ENCODE peak calls at places on chromosome 10, in eight cellular contexts. One of them, this sample, is unnamed. For H3K9me3, the result is how much of the 10 kb centered on the place peaks cover.

GRCh38 chr10:35912615-35913170 is 270.6 kb upstream of the FZD8 start:
- DNase-seq in sigmoid colon: no peak
- DNase-seq in naive thymus-derived CD4-positive, alpha-beta T cell: no peak
- DNase-seq in cardiac muscle cell: peak
- DNase-seq in A549: no peak
- DNase-seq in CD8-positive, alpha-beta memory T cell: no peak
- DNase-seq in IMR-90: peak
- DNase-seq in esophagus squamous epithelium: no peak
- DNase-seq in this sample: no peak

GRCh38 chr10:120995768-120996167 is 144.6 kb downstream of the WDR11 start:
- DNase-seq in A549: no peak
- DNase-seq in cardiac muscle cell: no peak
- DNase-seq in esophagus squamous epithelium: no peak
- DNase-seq in sigmoid colon: no peak
- DNase-seq in IMR-90: no peak
- DNase-seq in CD8-positive, alpha-beta memory T cell: no peak
- DNase-seq in naive thymus-derived CD4-positive, alpha-beta T cell: no peak
- DNase-seq in this sample: no peak

GRCh38 chr10:125441151-125441550 is 241.8 kb downstream of the TEX36 start:
- DNase-seq in esophagus squamous epithelium: no peak
- DNase-seq in sigmoid colon: no peak
- DNase-seq in cardiac muscle cell: no peak
- DNase-seq in IMR-90: peak
- DNase-seq in naive thymus-derived CD4-positive, alpha-beta T cell: no peak
- DNase-seq in A549: no peak
- DNase-seq in CD8-positive, alpha-beta memory T cell: no peak
- DNase-seq in this sample: no peak

GRCh38 chr10:130339091-130339490 is 202.9 kb downstream of the GLRX3 start:
- DNase-seq in cardiac muscle cell: no peak
- DNase-seq in CD8-positive, alpha-beta memory T cell: no peak
- DNase-seq in esophagus squamous epithelium: no peak
- DNase-seq in A549: no peak
- DNase-seq in IMR-90: no peak
- DNase-seq in sigmoid colon: no peak
- DNase-seq in naive thymus-derived CD4-positive, alpha-beta T cell: no peak
- DNase-seq in this sample: no peak

GRCh38 chr10:62002753-62003152 is 101.3 kb downstream of the ARID5B start:
- DNase-seq in CD8-positive, alpha-beta memory T cell: no peak
- DNase-seq in IMR-90: no peak
- DNase-seq in naive thymus-derived CD4-positive, alpha-beta T cell: no peak
- DNase-seq in cardiac muscle cell: no peak
- DNase-seq in esophagus squamous epithelium: no peak
- DNase-seq in A549: no peak
- DNase-seq in sigmoid colon: no peak
- DNase-seq in this sample: no peak

GRCh38 chr10:118912961-118913360 is 116.6 kb upstream of the NANOS1 start:
- DNase-seq in cardiac muscle cell: peak
- DNase-seq in IMR-90: no peak
- DNase-seq in esophagus squamous epithelium: no peak
- DNase-seq in A549: no peak
- DNase-seq in sigmoid colon: no peak
- DNase-seq in naive thymus-derived CD4-positive, alpha-beta T cell: no peak
- DNase-seq in CD8-positive, alpha-beta memory T cell: no peak
- DNase-seq in this sample: no peak

GRCh38 chr10:44981172-44982113 is 2.8 kb upstream of the DEPP1 start:
- DNase-seq in sigmoid colon: peak
- DNase-seq in cardiac muscle cell: peak
- DNase-seq in A549: peak
- DNase-seq in IMR-90: peak
- DNase-seq in CD8-positive, alpha-beta memory T cell: no peak
- DNase-seq in esophagus squamous epithelium: no peak
- DNase-seq in naive thymus-derived CD4-positive, alpha-beta T cell: no peak
- DNase-seq in this sample: no peak

GRCh38 chr10:22505923-22506685 is 160.8 kb downstream of the SPAG6 start:
- DNase-seq in esophagus squamous epithelium: no peak
- DNase-seq in IMR-90: no peak
- DNase-seq in A549: no peak
- DNase-seq in CD8-positive, alpha-beta memory T cell: peak
- DNase-seq in sigmoid colon: no peak
- DNase-seq in naive thymus-derived CD4-positive, alpha-beta T cell: no peak
- DNase-seq in cardiac muscle cell: peak
- DNase-seq in this sample: peak

GRCh38 chr10:74825033-74825370 is 1.4 kb upstream of the KAT6B start:
- DNase-seq in cardiac muscle cell: no peak
- DNase-seq in A549: no peak
- DNase-seq in sigmoid colon: peak
- DNase-seq in esophagus squamous epithelium: no peak
- DNase-seq in CD8-positive, alpha-beta memory T cell: no peak
- DNase-seq in IMR-90: no peak
- DNase-seq in naive thymus-derived CD4-positive, alpha-beta T cell: peak
- DNase-seq in this sample: peak

GRCh38 chr10:1903982-1904381 is 166.7 kb upstream of the ADARB2 start:
- DNase-seq in esophagus squamous epithelium: no peak
- DNase-seq in cardiac muscle cell: no peak
- DNase-seq in IMR-90: no peak
- DNase-seq in A549: no peak
- DNase-seq in CD8-positive, alpha-beta memory T cell: no peak
- DNase-seq in naive thymus-derived CD4-positive, alpha-beta T cell: no peak
- DNase-seq in sigmoid colon: no peak
- DNase-seq in this sample: no peak

GRCh38 chr10:86756511-86757109 is at the start of gene BMPR1A:
- DNase-seq in esophagus squamous epithelium: peak
- DNase-seq in sigmoid colon: no peak
- DNase-seq in IMR-90: peak
- DNase-seq in naive thymus-derived CD4-positive, alpha-beta T cell: no peak
- DNase-seq in cardiac muscle cell: peak
- DNase-seq in CD8-positive, alpha-beta memory T cell: peak
- DNase-seq in A549: peak
- DNase-seq in this sample: no peak

GRCh38 chr10:73907841-73908517 is 3.0 kb upstream of the PLAU start:
- DNase-seq in cardiac muscle cell: peak
- DNase-seq in CD8-positive, alpha-beta memory T cell: no peak
- DNase-seq in sigmoid colon: peak
- DNase-seq in esophagus squamous epithelium: no peak
- DNase-seq in IMR-90: peak
- DNase-seq in A549: peak
- DNase-seq in naive thymus-derived CD4-positive, alpha-beta T cell: no peak
- DNase-seq in this sample: no peak

GRCh38 chr10:100579691-100580090 is 43.9 kb downstream of the HIF1AN start:
- DNase-seq in IMR-90: no peak
- DNase-seq in esophagus squamous epithelium: no peak
- DNase-seq in naive thymus-derived CD4-positive, alpha-beta T cell: no peak
- DNase-seq in CD8-positive, alpha-beta memory T cell: no peak
- DNase-seq in sigmoid colon: no peak
- DNase-seq in cardiac muscle cell: no peak
- DNase-seq in A549: no peak
- DNase-seq in this sample: no peak

GRCh38 chr10:3225589-3225988 is 53.0 kb upstream of the PITRM1 start:
- DNase-seq in esophagus squamous epithelium: no peak
- DNase-seq in naive thymus-derived CD4-positive, alpha-beta T cell: no peak
- DNase-seq in CD8-positive, alpha-beta memory T cell: no peak
- DNase-seq in IMR-90: peak
- DNase-seq in cardiac muscle cell: peak
- DNase-seq in sigmoid colon: no peak
- DNase-seq in A549: peak
- DNase-seq in this sample: no peak

GRCh38 chr10:8044908-8045727 is 9.4 kb upstream of the GATA3 start:
- DNase-seq in sigmoid colon: peak
- DNase-seq in esophagus squamous epithelium: no peak
- DNase-seq in A549: no peak
- DNase-seq in cardiac muscle cell: no peak
- DNase-seq in CD8-positive, alpha-beta memory T cell: no peak
- DNase-seq in naive thymus-derived CD4-positive, alpha-beta T cell: peak
- DNase-seq in IMR-90: no peak
- DNase-seq in this sample: peak

GRCh38 chr10:23994459-23995046 is 214.4 kb upstream of the KIAA1217 start:
- DNase-seq in CD8-positive, alpha-beta memory T cell: no peak
- DNase-seq in esophagus squamous epithelium: no peak
- DNase-seq in IMR-90: peak
- DNase-seq in cardiac muscle cell: peak
- DNase-seq in sigmoid colon: no peak
- DNase-seq in A549: peak
- DNase-seq in naive thymus-derived CD4-positive, alpha-beta T cell: no peak
- DNase-seq in this sample: no peak

GRCh38 chr10:73480158-73480557 is 15.7 kb downstream of the PPP3CB start:
- DNase-seq in cardiac muscle cell: peak
- DNase-seq in CD8-positive, alpha-beta memory T cell: no peak
- DNase-seq in A549: no peak
- DNase-seq in IMR-90: peak
- DNase-seq in sigmoid colon: no peak
- DNase-seq in naive thymus-derived CD4-positive, alpha-beta T cell: no peak
- DNase-seq in esophagus squamous epithelium: no peak
- DNase-seq in this sample: no peak

GRCh38 chr10:67779455-67780205 is 58.4 kb downstream of the DNAJC12 start:
- DNase-seq in esophagus squamous epithelium: no peak
- DNase-seq in naive thymus-derived CD4-positive, alpha-beta T cell: peak
- DNase-seq in IMR-90: peak
- DNase-seq in A549: peak
- DNase-seq in cardiac muscle cell: peak
- DNase-seq in sigmoid colon: peak
- DNase-seq in CD8-positive, alpha-beta memory T cell: peak
- DNase-seq in this sample: peak

GRCh38 chr10:73762915-73763314 is 18.7 kb downstream of the SEC24C start:
- DNase-seq in sigmoid colon: no peak
- DNase-seq in CD8-positive, alpha-beta memory T cell: no peak
- DNase-seq in A549: no peak
- DNase-seq in naive thymus-derived CD4-positive, alpha-beta T cell: no peak
- DNase-seq in cardiac muscle cell: no peak
- DNase-seq in esophagus squamous epithelium: no peak
- DNase-seq in IMR-90: peak
- DNase-seq in this sample: no peak

GRCh38 chr10:83612746-83613145 is 526.6 kb upstream of the GHITM start:
- DNase-seq in naive thymus-derived CD4-positive, alpha-beta T cell: no peak
- DNase-seq in CD8-positive, alpha-beta memory T cell: no peak
- DNase-seq in esophagus squamous epithelium: no peak
- DNase-seq in A549: no peak
- DNase-seq in sigmoid colon: no peak
- DNase-seq in cardiac muscle cell: no peak
- DNase-seq in IMR-90: no peak
- DNase-seq in this sample: no peak

GRCh38 chr10:22054946-22055345 is 51.4 kb upstream of the DNAJC1 start:
- DNase-seq in IMR-90: no peak
- DNase-seq in naive thymus-derived CD4-positive, alpha-beta T cell: no peak
- DNase-seq in cardiac muscle cell: peak
- DNase-seq in sigmoid colon: no peak
- DNase-seq in esophagus squamous epithelium: no peak
- DNase-seq in CD8-positive, alpha-beta memory T cell: no peak
- DNase-seq in A549: no peak
- DNase-seq in this sample: no peak

GRCh38 chr10:117204316-117204715 is 7.0 kb downstream of the KCNK18 start:
- DNase-seq in naive thymus-derived CD4-positive, alpha-beta T cell: no peak
- DNase-seq in IMR-90: no peak
- DNase-seq in esophagus squamous epithelium: no peak
- DNase-seq in CD8-positive, alpha-beta memory T cell: no peak
- DNase-seq in A549: no peak
- DNase-seq in cardiac muscle cell: no peak
- DNase-seq in sigmoid colon: no peak
- DNase-seq in this sample: no peak
- H3K4me3 ChIP-seq in naive thymus-derived CD4-positive, alpha-beta T cell: no peak
- H3K4me3 ChIP-seq in IMR-90: no peak
- H3K4me3 ChIP-seq in esophagus squamous epithelium: no peak
- H3K4me3 ChIP-seq in CD8-positive, alpha-beta memory T cell: no peak
- H3K4me3 ChIP-seq in A549: no peak
- H3K4me3 ChIP-seq in cardiac muscle cell: no peak
- H3K4me3 ChIP-seq in sigmoid colon: no peak
- H3K4me3 ChIP-seq in this sample: no peak

DNA sequence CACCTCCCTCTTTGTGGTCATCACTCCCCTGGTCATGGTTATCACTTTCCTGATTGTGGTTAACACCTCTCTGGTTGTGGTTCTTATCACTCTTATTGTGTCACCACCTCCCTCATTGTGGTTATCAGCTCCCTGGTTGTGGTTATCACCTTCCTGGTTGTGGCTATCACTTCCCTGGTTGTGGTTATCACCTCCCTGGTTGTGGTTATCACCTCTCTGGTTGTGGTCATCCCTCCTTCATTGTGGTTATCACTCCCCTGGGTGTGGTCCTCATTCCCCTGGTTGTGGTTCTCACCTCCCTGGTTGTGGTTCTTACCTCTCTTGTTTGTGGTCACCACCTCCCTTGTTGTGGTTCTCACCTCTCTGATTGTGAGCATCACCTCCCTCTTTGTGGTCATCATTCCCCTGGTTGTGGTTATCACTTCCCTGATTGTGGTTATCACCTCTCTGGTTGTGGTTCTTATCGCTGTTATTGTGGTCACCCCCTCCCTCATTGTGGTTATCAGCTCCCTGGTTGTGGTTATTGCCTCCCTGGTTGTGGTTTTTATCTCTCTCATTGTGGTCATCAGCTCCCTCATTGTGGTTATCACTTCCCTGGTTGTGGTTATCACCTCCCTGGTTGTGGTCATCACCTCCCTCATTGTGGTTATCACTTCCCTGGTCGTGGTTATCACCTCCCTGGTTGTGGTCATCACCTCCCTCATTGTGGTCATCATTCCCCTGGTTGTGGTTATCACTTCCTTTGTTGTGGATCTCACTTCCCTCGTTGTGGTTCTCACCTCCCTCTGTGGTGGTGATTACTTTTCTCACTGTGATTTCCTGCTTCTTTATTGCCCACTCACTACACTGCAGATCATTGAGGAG is 106.7 kb downstream of the GPR26 start:
- DNase-seq in IMR-90: no peak
- DNase-seq in A549: no peak
- DNase-seq in CD8-positive, alpha-beta memory T cell: peak
- DNase-seq in esophagus squamous epithelium: no peak
- DNase-seq in naive thymus-derived CD4-positive, alpha-beta T cell: no peak
- DNase-seq in cardiac muscle cell: no peak
- DNase-seq in sigmoid colon: peak
- DNase-seq in this sample: no peak
- H3K9me3 ChIP-seq in IMR-90: under half
- H3K9me3 ChIP-seq in A549: under half
- H3K9me3 ChIP-seq in CD8-positive, alpha-beta memory T cell: under half
- H3K9me3 ChIP-seq in esophagus squamous epithelium: under half
- H3K9me3 ChIP-seq in naive thymus-derived CD4-positive, alpha-beta T cell: under half
- H3K9me3 ChIP-seq in cardiac muscle cell: under half
- H3K9me3 ChIP-seq in sigmoid colon: under half
- H3K9me3 ChIP-seq in this sample: under half

DNA sequence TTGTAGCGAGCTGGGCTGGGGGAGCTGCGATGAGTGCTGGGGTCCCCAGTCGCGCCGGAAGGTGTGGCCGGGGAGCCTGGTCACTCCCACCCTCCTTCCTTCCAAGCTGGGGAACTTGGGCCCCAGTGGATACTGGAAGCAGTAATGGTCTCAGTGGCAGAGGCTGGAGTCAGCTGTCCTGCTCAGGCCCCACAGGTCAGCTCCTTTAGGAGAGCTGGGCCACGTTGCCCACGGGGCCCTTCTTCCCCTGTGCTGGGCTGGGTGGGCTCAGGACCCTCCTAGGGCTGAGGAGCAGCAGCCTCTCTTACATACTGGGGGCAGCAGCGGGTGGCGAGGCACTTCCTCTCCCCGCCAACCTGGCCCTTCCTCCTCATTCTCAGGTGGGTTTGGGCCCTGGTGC is 200.6 kb upstream of the MKI67 start:
- DNase-seq in CD8-positive, alpha-beta memory T cell: no peak
- DNase-seq in IMR-90: no peak
- DNase-seq in naive thymus-derived CD4-positive, alpha-beta T cell: no peak
- DNase-seq in sigmoid colon: no peak
- DNase-seq in A549: no peak
- DNase-seq in cardiac muscle cell: no peak
- DNase-seq in esophagus squamous epithelium: no peak
- DNase-seq in this sample: no peak
- H3K4me3 ChIP-seq in CD8-positive, alpha-beta memory T cell: no peak
- H3K4me3 ChIP-seq in IMR-90: no peak
- H3K4me3 ChIP-seq in naive thymus-derived CD4-positive, alpha-beta T cell: no peak
- H3K4me3 ChIP-seq in sigmoid colon: no peak
- H3K4me3 ChIP-seq in A549: no peak
- H3K4me3 ChIP-seq in cardiac muscle cell: no peak
- H3K4me3 ChIP-seq in esophagus squamous epithelium: no peak
- H3K4me3 ChIP-seq in this sample: no peak

GRCh38 chr10:18551473-18551872 is 99.9 kb downstream of the NSUN6 start:
- DNase-seq in A549: no peak
- DNase-seq in IMR-90: no peak
- DNase-seq in naive thymus-derived CD4-positive, alpha-beta T cell: no peak
- DNase-seq in sigmoid colon: no peak
- DNase-seq in esophagus squamous epithelium: no peak
- DNase-seq in cardiac muscle cell: no peak
- DNase-seq in CD8-positive, alpha-beta memory T cell: no peak
- DNase-seq in this sample: no peak
- H3K9me3 ChIP-seq in A549: under half
- H3K9me3 ChIP-seq in IMR-90: under half
- H3K9me3 ChIP-seq in naive thymus-derived CD4-positive, alpha-beta T cell: under half
- H3K9me3 ChIP-seq in sigmoid colon: under half
- H3K9me3 ChIP-seq in esophagus squamous epithelium: under half
- H3K9me3 ChIP-seq in cardiac muscle cell: under half
- H3K9me3 ChIP-seq in CD8-positive, alpha-beta memory T cell: under half
- H3K9me3 ChIP-seq in this sample: under half

This sample was measured in CD4-positive, alpha-beta memory T cell.